ENCODE peak calls at places on chromosomes 4 and X, in six cellular contexts. Y is stimulated activated CD8-positive, alpha-beta memory T cell treated with anti-CD3 and anti-CD28 coated beads, Interleukin-12 subunit alpha, Interleukin-12 subunit beta, amount 100 ng/mL, for 1 hour; D is NT2/D1; A is endothelial cell; O is IMR-90; E is PC-3. G is an unnamed sample.

GRCh38 chr4:153521995-153522799 is 56.0 kb downstream of the TMEM131L start:
- DNase-seq in Y (peak), D (no peak), A (no peak), O (no peak), E (no peak), G (no peak)

GRCh38 chrX:150704030-150704613 is 10.9 kb downstream of the MTMR1 start:
- DNase-seq in Y (no peak), D (no peak), A (no peak), O (peak), E (peak), G (no peak)

GRCh38 chrX:2577844-2578444 is 77.2 kb upstream of the DHRSX start:
- DNase-seq in Y (no peak), D (no peak), A (no peak), O (no peak), E (no peak), G (no peak)

GRCh38 chr4:166045457-166045856 is 172.4 kb downstream of the TLL1 start:
- DNase-seq in Y (no peak), D (no peak), A (no peak), O (no peak), E (no peak), G (no peak)

GRCh38 chrX:1491851-1492349 is 39.2 kb upstream of the ASMTL start:
- DNase-seq in Y (no peak), D (peak), A (no peak), O (no peak), E (peak), G (no peak)

GRCh38 chr4:163542275-163542674 is 47.8 kb downstream of the TMA16 start:
- DNase-seq in Y (no peak), D (no peak), A (no peak), O (peak), E (peak), G (no peak)

GRCh38 chr4:20318899-20319291 is 67.2 kb downstream of the SLIT2 start:
- DNase-seq in Y (no peak), D (no peak), A (no peak), O (peak), E (no peak), G (no peak)

GRCh38 chrX:17525266-17525665 is 150.3 kb downstream of the NHS start:
- DNase-seq in Y (no peak), D (no peak), A (no peak), O (peak), E (no peak), G (no peak)

GRCh38 chr4:90982787-90983186 is 855.6 kb downstream of the CCSER1 start:
- DNase-seq in Y (no peak), D (no peak), A (no peak), O (no peak), E (no peak), G (no peak)

GRCh38 chr4:71029504-71029903 is 36.1 kb downstream of the DCK start:
- DNase-seq in Y (no peak), D (peak), A (no peak), O (no peak), E (no peak), G (no peak)

GRCh38 chr4:83207497-83208105 is 77.0 kb downstream of the COQ2 start:
- DNase-seq in Y (no peak), D (no peak), A (no peak), O (peak), E (peak), G (no peak)

GRCh38 chr4:163672751-163673150 is 178.3 kb downstream of the TMA16 start:
- DNase-seq in Y (no peak), D (no peak), A (no peak), O (no peak), E (no peak), G (no peak)

GRCh38 chr4:184347251-184348239 is 126.8 kb downstream of the IRF2 start:
- DNase-seq in Y (no peak), D (peak), A (peak), O (peak), E (peak), G (no peak)

GRCh38 chrX:120262781-120263719 is 12.4 kb downstream of the ZBTB33 start:
- DNase-seq in Y (no peak), D (peak), A (no peak), O (no peak), E (no peak), G (no peak)

GRCh38 chr4:3189459-3189858 is 59.5 kb upstream of the MSANTD1 start:
- DNase-seq in Y (no peak), D (no peak), A (no peak), O (no peak), E (no peak), G (no peak)

GRCh38 chr4:73037057-73037456 is 32.5 kb downstream of the COX18 start:
- DNase-seq in Y (no peak), D (no peak), A (no peak), O (no peak), E (no peak), G (no peak)

GRCh38 chrX:70352473-70352872 is 62.6 kb downstream of the KIF4A start:
- DNase-seq in Y (no peak), D (no peak), A (no peak), O (no peak), E (no peak), G (no peak)

GRCh38 chrX:151004085-151004484 is 20.9 kb downstream of the HMGB3 start:
- DNase-seq in Y (no peak), D (no peak), A (no peak), O (peak), E (no peak), G (no peak)

GRCh38 chrX:13520441-13520840 is 49.0 kb upstream of the EGFL6 start:
- DNase-seq in Y (no peak), D (no peak), A (no peak), O (no peak), E (peak), G (no peak)

GRCh38 chr4:27514711-27515110 is 654.1 kb downstream of the STIM2 start:
- DNase-seq in Y (no peak), D (no peak), A (no peak), O (no peak), E (peak), G (no peak)